ENCODE peak calls at places on chromosome 9, in eight cellular contexts. G is mucosa of gallbladder; D is stimulated activated CD8-positive, alpha-beta memory T cell treated with anti-CD3 and anti-CD28 coated beads, Interleukin-2, amount 100 ng/mL, for 48 hours; P is NCI-H2171 treated with DMSO at 0.1 percent for 48 hours; Z is omental fat pad; I is nephron progenitor cell; S is A172; A is amniotic epithelial cell. T is an unnamed sample.

GRCh38 chr9:113593682-113594281 is 130.3 kb downstream of the RGS3 start:
- DNase-seq in G (peak), D (no peak), P (peak), Z (peak), I (peak), S (peak), A (peak), T (peak)

GRCh38 chr9:133055788-133056420 is 5.9 kb upstream of the CEL start:
- DNase-seq in G (no peak), D (no peak), P (no peak), Z (no peak), I (no peak), S (no peak), A (no peak), T (no peak)

GRCh38 chr9:103586721-103587120 is 507.4 kb upstream of the SMC2 start:
- DNase-seq in G (no peak), D (no peak), P (no peak), Z (no peak), I (no peak), S (no peak), A (no peak), T (no peak)

GRCh38 chr9:22049411-22049810 is 40.3 kb upstream of the CDKN2B start:
- DNase-seq in G (no peak), D (no peak), P (no peak), Z (no peak), I (no peak), S (no peak), A (peak), T (no peak)

GRCh38 chr9:126516936-126517750 is 96.6 kb upstream of the LMX1B start:
- DNase-seq in G (no peak), D (peak), P (peak), Z (peak), I (peak), S (peak), A (peak), T (peak)

GRCh38 chr9:137128158-137129088 is 10.5 kb upstream of the GRIN1 start:
- DNase-seq in G (no peak), D (no peak), P (no peak), Z (no peak), I (no peak), S (no peak), A (no peak), T (no peak)

GRCh38 chr9:131645078-131645776 is 94.6 kb downstream of the RAPGEF1 start:
- DNase-seq in G (no peak), D (no peak), P (no peak), Z (no peak), I (no peak), S (no peak), A (no peak), T (no peak)

GRCh38 chr9:93124793-93125192 is 9.3 kb downstream of the NINJ1 start:
- DNase-seq in G (no peak), D (no peak), P (no peak), Z (peak), I (no peak), S (no peak), A (no peak), T (no peak)

GRCh38 chr9:112532427-112532826 is 45.8 kb downstream of the KIAA1958 start:
- DNase-seq in G (peak), D (no peak), P (no peak), Z (no peak), I (no peak), S (no peak), A (peak), T (no peak)

GRCh38 chr9:109418827-109419226 is 79.3 kb downstream of the PTPN3 start:
- DNase-seq in G (no peak), D (no peak), P (no peak), Z (no peak), I (no peak), S (no peak), A (no peak), T (no peak)

GRCh38 chr9:120783611-120784047 is 9.6 kb downstream of the FBXW2 start:
- DNase-seq in G (no peak), D (no peak), P (no peak), Z (no peak), I (no peak), S (no peak), A (peak), T (no peak)

GRCh38 chr9:136002886-136003285 is 41.7 kb upstream of the UBAC1 start:
- DNase-seq in G (no peak), D (no peak), P (no peak), Z (no peak), I (no peak), S (no peak), A (no peak), T (no peak)

GRCh38 chr9:121999556-121999955 is 93.6 kb downstream of the TTLL11 start:
- DNase-seq in G (peak), D (no peak), P (no peak), Z (no peak), I (no peak), S (no peak), A (no peak), T (no peak)

GRCh38 chr9:81611664-81612063 is 77.7 kb downstream of the TLE1 start:
- DNase-seq in G (no peak), D (no peak), P (no peak), Z (no peak), I (no peak), S (no peak), A (no peak), T (no peak)

GRCh38 chr9:72926506-72926905 is 26.3 kb downstream of the ALDH1A1 start:
- DNase-seq in G (no peak), D (no peak), P (no peak), Z (no peak), I (no peak), S (no peak), A (no peak), T (no peak)

GRCh38 chr9:104987743-104988142 is 59.8 kb upstream of the ABCA1 start:
- DNase-seq in G (no peak), D (no peak), P (no peak), Z (no peak), I (no peak), S (no peak), A (no peak), T (no peak)

GRCh38 chr9:16883586-16883985 is 13.1 kb upstream of the BNC2 start:
- DNase-seq in G (no peak), D (no peak), P (no peak), Z (no peak), I (no peak), S (no peak), A (peak), T (no peak)

GRCh38 chr9:110047232-110047954 is 160.6 kb downstream of the C9orf152 start:
- DNase-seq in G (no peak), D (no peak), P (no peak), Z (no peak), I (no peak), S (no peak), A (no peak), T (no peak)

GRCh38 chr9:129242971-129243561 is 65.0 kb upstream of the IER5L start:
- DNase-seq in G (peak), D (no peak), P (no peak), Z (no peak), I (no peak), S (no peak), A (peak), T (no peak)

GRCh38 chr9:27545471-27545870 is 15.9 kb upstream of the MOB3B start:
- DNase-seq in G (no peak), D (no peak), P (no peak), Z (no peak), I (no peak), S (no peak), A (no peak), T (no peak)

GRCh38 chr9:136539427-136540412 is 6.1 kb downstream of the NOTCH1 start:
- DNase-seq in G (peak), D (peak), P (no peak), Z (peak), I (no peak), S (no peak), A (no peak), T (no peak)

GRCh38 chr9:132260846-132261245 is 93.9 kb downstream of the SETX start:
- DNase-seq in G (no peak), D (no peak), P (no peak), Z (no peak), I (no peak), S (no peak), A (no peak), T (no peak)

GRCh38 chr9:130883479-130883878 is 13.1 kb downstream of the QRFP start:
- DNase-seq in G (no peak), D (no peak), P (no peak), Z (no peak), I (no peak), S (no peak), A (no peak), T (no peak)

GRCh38 chr9:99162759-99163364 is 57.9 kb downstream of the TGFBR1 start:
- DNase-seq in G (no peak), D (no peak), P (peak), Z (no peak), I (no peak), S (peak), A (peak), T (no peak)

GRCh38 chr9:3526903-3527652 is 1.3 kb upstream of the RFX3 start:
- DNase-seq in G (no peak), D (no peak), P (peak), Z (peak), I (no peak), S (peak), A (peak), T (no peak)

GRCh38 chr9:37350486-37351190 is 71.9 kb upstream of the GRHPR start:
- DNase-seq in G (no peak), D (no peak), P (no peak), Z (no peak), I (no peak), S (no peak), A (peak), T (no peak)

GRCh38 chr9:112377087-112377486 is 2.8 kb upstream of the HSDL2 start:
- DNase-seq in G (no peak), D (no peak), P (no peak), Z (no peak), I (no peak), S (no peak), A (no peak), T (no peak)

GRCh38 chr9:112361602-112362001 is 18.3 kb upstream of the HSDL2 start:
- DNase-seq in G (no peak), D (no peak), P (peak), Z (no peak), I (no peak), S (peak), A (peak), T (no peak)

GRCh38 chr9:134189475-134190231 is 25.3 kb upstream of the RNU6ATAC start:
- DNase-seq in G (no peak), D (no peak), P (no peak), Z (peak), I (no peak), S (no peak), A (no peak), T (no peak)

GRCh38 chr9:4615778-4616177 is 46.3 kb upstream of the PLPP6 start:
- DNase-seq in G (no peak), D (no peak), P (no peak), Z (no peak), I (no peak), S (no peak), A (no peak), T (no peak)

GRCh38 chr9:83239787-83240186 is 176.8 kb upstream of the RASEF start:
- DNase-seq in G (no peak), D (no peak), P (no peak), Z (no peak), I (no peak), S (no peak), A (no peak), T (no peak)

GRCh38 chr9:95090871-95091573 is 226.5 kb downstream of the FANCC start:
- DNase-seq in G (no peak), D (no peak), P (no peak), Z (no peak), I (no peak), S (no peak), A (no peak), T (no peak)

GRCh38 chr9:89001917-89002540 is 10.8 kb downstream of the S1PR3 start:
- DNase-seq in G (no peak), D (no peak), P (no peak), Z (no peak), I (no peak), S (no peak), A (no peak), T (no peak)

GRCh38 chr9:35103660-35104191 is 795 bp upstream of the STOML2 start:
- DNase-seq in G (no peak), D (no peak), P (no peak), Z (no peak), I (no peak), S (no peak), A (no peak), T (no peak)

T was measured in H54.